ENCODE peak calls at places on chromosomes 2 and 18, in five cellular contexts. E, N, F, L and J are unnamed samples.

GRCh38 chr2:23801396-23801795 is 125.5 kb downstream of the ATAD2B start:
- DNase-seq in E (no peak), N (no peak), F (no peak), L (no peak), J (peak; percentile 52)

GRCh38 chr2:47174731-47175361 is 19.7 kb upstream of the STPG4 start:
- DNase-seq in E (peak; percentile 62), N (peak; percentile 76), F (peak; percentile 92), L (peak; percentile 46), J (peak; percentile 74)

GRCh38 chr18:43886341-43886740 is 609.1 kb upstream of the SYT4 start:
- DNase-seq in E (no peak), N (no peak), F (no peak), L (no peak), J (no peak)

GRCh38 chr2:238059505-238059904 is 1.3 kb upstream of the SCLY start:
- DNase-seq in E (no peak), N (no peak), F (no peak), L (no peak), J (no peak)

GRCh38 chr2:15023231-15023630 is 390.7 kb downstream of the LRATD1 start:
- DNase-seq in E (no peak), N (no peak), F (no peak), L (no peak), J (no peak)

GRCh38 chr18:79515331-79515730 is 119.6 kb downstream of the NFATC1 start:
- DNase-seq in E (no peak), N (no peak), F (no peak), L (no peak), J (no peak)

GRCh38 chr2:105490956-105491355 is 92.1 kb upstream of the FHL2 start:
- DNase-seq in E (no peak), N (no peak), F (no peak), L (no peak), J (no peak)

GRCh38 chr2:171957061-171957460 is 34.8 kb downstream of the HAT1 start:
- DNase-seq in E (peak; percentile 17), N (no peak), F (peak; percentile 16), L (peak; percentile 9), J (peak; percentile 21)

GRCh38 chr18:59651071-59651470 is 46.2 kb downstream of the CCBE1 start:
- DNase-seq in E (no peak), N (no peak), F (peak; percentile 16), L (no peak), J (no peak)

GRCh38 chr2:20955277-20956026 is 88.4 kb downstream of the APOB start:
- DNase-seq in E (no peak), N (no peak), F (no peak), L (no peak), J (no peak)

GRCh38 chr2:126449677-126450076 is 206.3 kb upstream of the GYPC start:
- DNase-seq in E (no peak), N (no peak), F (no peak), L (no peak), J (no peak)

GRCh38 chr2:50658883-50659282 is 373.0 kb downstream of the NRXN1 start:
- DNase-seq in E (no peak), N (no peak), F (peak; percentile 2), L (peak; percentile 3), J (no peak)

GRCh38 chr18:8654482-8655451 is 45.5 kb downstream of the RAB12 start:
- DNase-seq in E (peak; percentile 54), N (no peak), F (peak; percentile 44), L (peak; percentile 42), J (no peak)

GRCh38 chr2:39696838-39697237 is 31.1 kb downstream of the TMEM178A start:
- DNase-seq in E (peak; percentile 88), N (no peak), F (peak; percentile 38), L (peak; percentile 30), J (no peak)

GRCh38 chr2:189535433-189535832 is 45.2 kb downstream of the SLC40A1 start:
- DNase-seq in E (no peak), N (no peak), F (no peak), L (no peak), J (no peak)

GRCh38 chr2:26623541-26624497 is 17.3 kb downstream of the CIB4 start:
- DNase-seq in E (no peak), N (no peak), F (no peak), L (no peak), J (no peak)

GRCh38 chr2:19902272-19902730 is 518 bp upstream of the TTC32 start:
- DNase-seq in E (peak; percentile 50), N (no peak), F (no peak), L (no peak), J (no peak)

GRCh38 chr2:197883354-197884032 is 79.1 kb downstream of the PLCL1 start:
- DNase-seq in E (no peak), N (no peak), F (peak; percentile 47), L (no peak), J (no peak)

GRCh38 chr2:27849558-27849957 is 40.6 kb downstream of the RBKS start:
- DNase-seq in E (no peak), N (no peak), F (no peak), L (no peak), J (no peak)

GRCh38 chr2:17482651-17483050 is 35.6 kb downstream of the RAD51AP2 start:
- DNase-seq in E (no peak), N (no peak), F (no peak), L (no peak), J (no peak)